ENCODE peak calls at places on chromosomes 4 and X, in six cellular contexts. One of them, this sample, is unnamed.

GRCh38 chr4:102610476-102610875 is 109.3 kb downstream of the NFKB1 start:
- ATAC-seq in K562: no peak
- ATAC-seq in stimulated activated naive B cell treated with anti-CD40 and anti-IgM and Interleukin-4, amounts not matched to agents 10 μg/mL and 1 μg/mL and 100 μg/mL, for 72 hours: no peak
- ATAC-seq in activated CD8-positive, alpha-beta memory T cell treated with anti-CD3 and anti-CD28 coated beads, Interleukin-2, amount 10 ng/mL, durations not matched to agents 7 days and 5 days: no peak
- ATAC-seq in stimulated activated naive CD8-positive, alpha-beta T cell treated with anti-CD3 and anti-CD28 coated beads, Interleukin-15, amount 100 ng/mL, for 72 hours: no peak
- ATAC-seq in heart right ventricle: no peak
- ATAC-seq in this sample: no peak

GRCh38 chr4:123871351-123871750 is 474.8 kb downstream of the SPRY1 start:
- ATAC-seq in stimulated activated naive CD8-positive, alpha-beta T cell treated with anti-CD3 and anti-CD28 coated beads, Interleukin-15, amount 100 ng/mL, for 72 hours: no peak
- ATAC-seq in activated CD8-positive, alpha-beta memory T cell treated with anti-CD3 and anti-CD28 coated beads, Interleukin-2, amount 10 ng/mL, durations not matched to agents 7 days and 5 days: no peak
- ATAC-seq in heart right ventricle: no peak
- ATAC-seq in stimulated activated naive B cell treated with anti-CD40 and anti-IgM and Interleukin-4, amounts not matched to agents 10 μg/mL and 1 μg/mL and 100 μg/mL, for 72 hours: peak; percentile 42
- ATAC-seq in K562: no peak
- ATAC-seq in this sample: no peak

GRCh38 chr4:100379583-100380105 is 138.2 kb downstream of the EMCN start:
- ATAC-seq in heart right ventricle: no peak
- ATAC-seq in activated CD8-positive, alpha-beta memory T cell treated with anti-CD3 and anti-CD28 coated beads, Interleukin-2, amount 10 ng/mL, durations not matched to agents 7 days and 5 days: no peak
- ATAC-seq in stimulated activated naive B cell treated with anti-CD40 and anti-IgM and Interleukin-4, amounts not matched to agents 10 μg/mL and 1 μg/mL and 100 μg/mL, for 72 hours: no peak
- ATAC-seq in K562: no peak
- ATAC-seq in stimulated activated naive CD8-positive, alpha-beta T cell treated with anti-CD3 and anti-CD28 coated beads, Interleukin-15, amount 100 ng/mL, for 72 hours: no peak
- ATAC-seq in this sample: no peak

GRCh38 chr4:15333692-15334633 is 93.9 kb upstream of the C1QTNF7 start:
- ATAC-seq in activated CD8-positive, alpha-beta memory T cell treated with anti-CD3 and anti-CD28 coated beads, Interleukin-2, amount 10 ng/mL, durations not matched to agents 7 days and 5 days: no peak
- ATAC-seq in K562: no peak
- ATAC-seq in heart right ventricle: no peak
- ATAC-seq in stimulated activated naive B cell treated with anti-CD40 and anti-IgM and Interleukin-4, amounts not matched to agents 10 μg/mL and 1 μg/mL and 100 μg/mL, for 72 hours: peak; percentile 65
- ATAC-seq in stimulated activated naive CD8-positive, alpha-beta T cell treated with anti-CD3 and anti-CD28 coated beads, Interleukin-15, amount 100 ng/mL, for 72 hours: no peak
- ATAC-seq in this sample: peak; percentile 48

GRCh38 chr4:74018771-74019170 is 19.7 kb downstream of the CXCL3 start:
- ATAC-seq in heart right ventricle: no peak
- ATAC-seq in stimulated activated naive CD8-positive, alpha-beta T cell treated with anti-CD3 and anti-CD28 coated beads, Interleukin-15, amount 100 ng/mL, for 72 hours: peak; percentile 49
- ATAC-seq in activated CD8-positive, alpha-beta memory T cell treated with anti-CD3 and anti-CD28 coated beads, Interleukin-2, amount 10 ng/mL, durations not matched to agents 7 days and 5 days: no peak
- ATAC-seq in stimulated activated naive B cell treated with anti-CD40 and anti-IgM and Interleukin-4, amounts not matched to agents 10 μg/mL and 1 μg/mL and 100 μg/mL, for 72 hours: no peak
- ATAC-seq in K562: no peak
- ATAC-seq in this sample: no peak

GRCh38 chr4:149999485-150000074 is 78.7 kb upstream of the DCLK2 start:
- ATAC-seq in K562: peak; percentile 54
- ATAC-seq in stimulated activated naive B cell treated with anti-CD40 and anti-IgM and Interleukin-4, amounts not matched to agents 10 μg/mL and 1 μg/mL and 100 μg/mL, for 72 hours: peak; percentile 75
- ATAC-seq in heart right ventricle: peak; percentile 69
- ATAC-seq in activated CD8-positive, alpha-beta memory T cell treated with anti-CD3 and anti-CD28 coated beads, Interleukin-2, amount 10 ng/mL, durations not matched to agents 7 days and 5 days: no peak
- ATAC-seq in stimulated activated naive CD8-positive, alpha-beta T cell treated with anti-CD3 and anti-CD28 coated beads, Interleukin-15, amount 100 ng/mL, for 72 hours: no peak
- ATAC-seq in this sample: no peak

GRCh38 chr4:7811536-7812190 is 128.0 kb downstream of the AFAP1 start:
- ATAC-seq in stimulated activated naive CD8-positive, alpha-beta T cell treated with anti-CD3 and anti-CD28 coated beads, Interleukin-15, amount 100 ng/mL, for 72 hours: no peak
- ATAC-seq in K562: no peak
- ATAC-seq in activated CD8-positive, alpha-beta memory T cell treated with anti-CD3 and anti-CD28 coated beads, Interleukin-2, amount 10 ng/mL, durations not matched to agents 7 days and 5 days: no peak
- ATAC-seq in stimulated activated naive B cell treated with anti-CD40 and anti-IgM and Interleukin-4, amounts not matched to agents 10 μg/mL and 1 μg/mL and 100 μg/mL, for 72 hours: no peak
- ATAC-seq in heart right ventricle: peak; percentile 68
- ATAC-seq in this sample: no peak

GRCh38 chrX:140503714-140504351 is 1.0 kb downstream of the SOX3 start:
- ATAC-seq in stimulated activated naive CD8-positive, alpha-beta T cell treated with anti-CD3 and anti-CD28 coated beads, Interleukin-15, amount 100 ng/mL, for 72 hours: peak; percentile 35
- ATAC-seq in stimulated activated naive B cell treated with anti-CD40 and anti-IgM and Interleukin-4, amounts not matched to agents 10 μg/mL and 1 μg/mL and 100 μg/mL, for 72 hours: no peak
- ATAC-seq in heart right ventricle: no peak
- ATAC-seq in activated CD8-positive, alpha-beta memory T cell treated with anti-CD3 and anti-CD28 coated beads, Interleukin-2, amount 10 ng/mL, durations not matched to agents 7 days and 5 days: no peak
- ATAC-seq in K562: no peak
- ATAC-seq in this sample: no peak

GRCh38 chrX:119189115-119189514 is 47.0 kb upstream of the PGRMC1 start:
- ATAC-seq in activated CD8-positive, alpha-beta memory T cell treated with anti-CD3 and anti-CD28 coated beads, Interleukin-2, amount 10 ng/mL, durations not matched to agents 7 days and 5 days: no peak
- ATAC-seq in K562: peak; percentile 59
- ATAC-seq in heart right ventricle: no peak
- ATAC-seq in stimulated activated naive B cell treated with anti-CD40 and anti-IgM and Interleukin-4, amounts not matched to agents 10 μg/mL and 1 μg/mL and 100 μg/mL, for 72 hours: no peak
- ATAC-seq in stimulated activated naive CD8-positive, alpha-beta T cell treated with anti-CD3 and anti-CD28 coated beads, Interleukin-15, amount 100 ng/mL, for 72 hours: no peak
- ATAC-seq in this sample: no peak

GRCh38 chrX:38982843-38983242 is 181.6 kb downstream of the MID1IP1 start:
- ATAC-seq in stimulated activated naive CD8-positive, alpha-beta T cell treated with anti-CD3 and anti-CD28 coated beads, Interleukin-15, amount 100 ng/mL, for 72 hours: no peak
- ATAC-seq in activated CD8-positive, alpha-beta memory T cell treated with anti-CD3 and anti-CD28 coated beads, Interleukin-2, amount 10 ng/mL, durations not matched to agents 7 days and 5 days: no peak
- ATAC-seq in stimulated activated naive B cell treated with anti-CD40 and anti-IgM and Interleukin-4, amounts not matched to agents 10 μg/mL and 1 μg/mL and 100 μg/mL, for 72 hours: no peak
- ATAC-seq in heart right ventricle: no peak
- ATAC-seq in K562: no peak
- ATAC-seq in this sample: no peak

GRCh38 chr4:11428161-11428700 is 463 bp downstream of the HS3ST1 start:
- ATAC-seq in K562: no peak
- ATAC-seq in stimulated activated naive CD8-positive, alpha-beta T cell treated with anti-CD3 and anti-CD28 coated beads, Interleukin-15, amount 100 ng/mL, for 72 hours: peak; percentile 11
- ATAC-seq in heart right ventricle: peak; percentile 24
- ATAC-seq in stimulated activated naive B cell treated with anti-CD40 and anti-IgM and Interleukin-4, amounts not matched to agents 10 μg/mL and 1 μg/mL and 100 μg/mL, for 72 hours: peak; percentile 22
- ATAC-seq in activated CD8-positive, alpha-beta memory T cell treated with anti-CD3 and anti-CD28 coated beads, Interleukin-2, amount 10 ng/mL, durations not matched to agents 7 days and 5 days: peak; percentile 28
- ATAC-seq in this sample: no peak

GRCh38 chrX:47169726-47170515 is 23.7 kb upstream of the UBA1 start:
- ATAC-seq in stimulated activated naive CD8-positive, alpha-beta T cell treated with anti-CD3 and anti-CD28 coated beads, Interleukin-15, amount 100 ng/mL, for 72 hours: no peak
- ATAC-seq in heart right ventricle: peak; percentile 82
- ATAC-seq in stimulated activated naive B cell treated with anti-CD40 and anti-IgM and Interleukin-4, amounts not matched to agents 10 μg/mL and 1 μg/mL and 100 μg/mL, for 72 hours: no peak
- ATAC-seq in activated CD8-positive, alpha-beta memory T cell treated with anti-CD3 and anti-CD28 coated beads, Interleukin-2, amount 10 ng/mL, durations not matched to agents 7 days and 5 days: no peak
- ATAC-seq in K562: no peak
- ATAC-seq in this sample: no peak

GRCh38 chr4:124184767-124185166 is 527.8 kb downstream of the ANKRD50 start:
- ATAC-seq in stimulated activated naive CD8-positive, alpha-beta T cell treated with anti-CD3 and anti-CD28 coated beads, Interleukin-15, amount 100 ng/mL, for 72 hours: no peak
- ATAC-seq in K562: no peak
- ATAC-seq in activated CD8-positive, alpha-beta memory T cell treated with anti-CD3 and anti-CD28 coated beads, Interleukin-2, amount 10 ng/mL, durations not matched to agents 7 days and 5 days: no peak
- ATAC-seq in stimulated activated naive B cell treated with anti-CD40 and anti-IgM and Interleukin-4, amounts not matched to agents 10 μg/mL and 1 μg/mL and 100 μg/mL, for 72 hours: no peak
- ATAC-seq in heart right ventricle: no peak
- ATAC-seq in this sample: no peak

GRCh38 chr4:6563935-6564645 is 10.9 kb upstream of the MAN2B2 start:
- ATAC-seq in stimulated activated naive CD8-positive, alpha-beta T cell treated with anti-CD3 and anti-CD28 coated beads, Interleukin-15, amount 100 ng/mL, for 72 hours: no peak
- ATAC-seq in stimulated activated naive B cell treated with anti-CD40 and anti-IgM and Interleukin-4, amounts not matched to agents 10 μg/mL and 1 μg/mL and 100 μg/mL, for 72 hours: no peak
- ATAC-seq in K562: no peak
- ATAC-seq in activated CD8-positive, alpha-beta memory T cell treated with anti-CD3 and anti-CD28 coated beads, Interleukin-2, amount 10 ng/mL, durations not matched to agents 7 days and 5 days: no peak
- ATAC-seq in heart right ventricle: no peak
- ATAC-seq in this sample: no peak

GRCh38 chr4:146245899-146246298 is 31.6 kb downstream of the REELD1 start:
- ATAC-seq in stimulated activated naive B cell treated with anti-CD40 and anti-IgM and Interleukin-4, amounts not matched to agents 10 μg/mL and 1 μg/mL and 100 μg/mL, for 72 hours: no peak
- ATAC-seq in stimulated activated naive CD8-positive, alpha-beta T cell treated with anti-CD3 and anti-CD28 coated beads, Interleukin-15, amount 100 ng/mL, for 72 hours: no peak
- ATAC-seq in heart right ventricle: no peak
- ATAC-seq in activated CD8-positive, alpha-beta memory T cell treated with anti-CD3 and anti-CD28 coated beads, Interleukin-2, amount 10 ng/mL, durations not matched to agents 7 days and 5 days: no peak
- ATAC-seq in K562: no peak
- ATAC-seq in this sample: peak; percentile 28

GRCh38 chrX:47621851-47622250 is 2.2 kb upstream of the SYN1 start:
- ATAC-seq in heart right ventricle: no peak
- ATAC-seq in stimulated activated naive B cell treated with anti-CD40 and anti-IgM and Interleukin-4, amounts not matched to agents 10 μg/mL and 1 μg/mL and 100 μg/mL, for 72 hours: no peak
- ATAC-seq in activated CD8-positive, alpha-beta memory T cell treated with anti-CD3 and anti-CD28 coated beads, Interleukin-2, amount 10 ng/mL, durations not matched to agents 7 days and 5 days: no peak
- ATAC-seq in stimulated activated naive CD8-positive, alpha-beta T cell treated with anti-CD3 and anti-CD28 coated beads, Interleukin-15, amount 100 ng/mL, for 72 hours: no peak
- ATAC-seq in K562: no peak
- ATAC-seq in this sample: no peak

GRCh38 chrX:10314530-10315104 is 157.8 kb downstream of the CLCN4 start:
- ATAC-seq in stimulated activated naive CD8-positive, alpha-beta T cell treated with anti-CD3 and anti-CD28 coated beads, Interleukin-15, amount 100 ng/mL, for 72 hours: no peak
- ATAC-seq in activated CD8-positive, alpha-beta memory T cell treated with anti-CD3 and anti-CD28 coated beads, Interleukin-2, amount 10 ng/mL, durations not matched to agents 7 days and 5 days: no peak
- ATAC-seq in heart right ventricle: no peak
- ATAC-seq in stimulated activated naive B cell treated with anti-CD40 and anti-IgM and Interleukin-4, amounts not matched to agents 10 μg/mL and 1 μg/mL and 100 μg/mL, for 72 hours: no peak
- ATAC-seq in K562: no peak
- ATAC-seq in this sample: no peak

GRCh38 chr4:128513664-128514484 is 226.3 kb upstream of the PGRMC2 start:
- ATAC-seq in activated CD8-positive, alpha-beta memory T cell treated with anti-CD3 and anti-CD28 coated beads, Interleukin-2, amount 10 ng/mL, durations not matched to agents 7 days and 5 days: peak; percentile 33
- ATAC-seq in K562: peak; percentile 21
- ATAC-seq in heart right ventricle: no peak
- ATAC-seq in stimulated activated naive B cell treated with anti-CD40 and anti-IgM and Interleukin-4, amounts not matched to agents 10 μg/mL and 1 μg/mL and 100 μg/mL, for 72 hours: no peak
- ATAC-seq in stimulated activated naive CD8-positive, alpha-beta T cell treated with anti-CD3 and anti-CD28 coated beads, Interleukin-15, amount 100 ng/mL, for 72 hours: peak; percentile 82
- ATAC-seq in this sample: peak; percentile 18

GRCh38 chrX:132118361-132118760 is 9.5 kb downstream of the FRMD7 start:
- ATAC-seq in heart right ventricle: no peak
- ATAC-seq in K562: peak; percentile 90
- ATAC-seq in activated CD8-positive, alpha-beta memory T cell treated with anti-CD3 and anti-CD28 coated beads, Interleukin-2, amount 10 ng/mL, durations not matched to agents 7 days and 5 days: no peak
- ATAC-seq in stimulated activated naive CD8-positive, alpha-beta T cell treated with anti-CD3 and anti-CD28 coated beads, Interleukin-15, amount 100 ng/mL, for 72 hours: no peak
- ATAC-seq in stimulated activated naive B cell treated with anti-CD40 and anti-IgM and Interleukin-4, amounts not matched to agents 10 μg/mL and 1 μg/mL and 100 μg/mL, for 72 hours: no peak
- ATAC-seq in this sample: no peak

This sample was measured in activated T-helper 17 cell treated with anti-CD3 and anti-CD28 coated beads, Interleukin-2, amount 50 U/mL, for 72 hours.